ENCODE peak calls at places on chromosomes 12 and 14, in nine cellular contexts. One of them, this sample, is unnamed.

GRCh38 chr12:44287545-44287944 is 451.7 kb downstream of the TMEM117 start:
- DNase-seq in coronary artery: no peak
- DNase-seq in PC-3: no peak
- DNase-seq in CD8-positive, alpha-beta T cell: no peak
- DNase-seq in heart left ventricle: no peak
- DNase-seq in neural progenitor cell: no peak
- DNase-seq in OCI-LY7: no peak
- DNase-seq in progenitor cell of endocrine pancreas: no peak
- DNase-seq in choroid plexus epithelial cell: no peak
- DNase-seq in this sample: no peak

GRCh38 chr12:132330549-132330881 is 1.1 kb upstream of the GALNT9 start:
- DNase-seq in coronary artery: no peak
- DNase-seq in PC-3: no peak
- DNase-seq in CD8-positive, alpha-beta T cell: no peak
- DNase-seq in heart left ventricle: no peak
- DNase-seq in neural progenitor cell: no peak
- DNase-seq in OCI-LY7: no peak
- DNase-seq in progenitor cell of endocrine pancreas: no peak
- DNase-seq in choroid plexus epithelial cell: no peak
- DNase-seq in this sample: no peak

GRCh38 chr12:40192704-40193255 is 32.0 kb upstream of the LRRK2 start:
- DNase-seq in coronary artery: no peak
- DNase-seq in PC-3: no peak
- DNase-seq in CD8-positive, alpha-beta T cell: no peak
- DNase-seq in heart left ventricle: no peak
- DNase-seq in neural progenitor cell: no peak
- DNase-seq in OCI-LY7: peak; percentile 47
- DNase-seq in progenitor cell of endocrine pancreas: no peak
- DNase-seq in choroid plexus epithelial cell: no peak
- DNase-seq in this sample: no peak

GRCh38 chr12:85390281-85390680 is 110.3 kb downstream of the ALX1 start:
- DNase-seq in coronary artery: no peak
- DNase-seq in PC-3: no peak
- DNase-seq in CD8-positive, alpha-beta T cell: no peak
- DNase-seq in heart left ventricle: no peak
- DNase-seq in neural progenitor cell: no peak
- DNase-seq in OCI-LY7: no peak
- DNase-seq in progenitor cell of endocrine pancreas: no peak
- DNase-seq in choroid plexus epithelial cell: no peak
- DNase-seq in this sample: no peak

GRCh38 chr12:94186461-94187237 is 38.3 kb downstream of the PLXNC1 start:
- DNase-seq in coronary artery: no peak
- DNase-seq in PC-3: no peak
- DNase-seq in CD8-positive, alpha-beta T cell: no peak
- DNase-seq in heart left ventricle: peak; percentile 67
- DNase-seq in neural progenitor cell: peak; percentile 96
- DNase-seq in OCI-LY7: no peak
- DNase-seq in progenitor cell of endocrine pancreas: peak; percentile 39
- DNase-seq in choroid plexus epithelial cell: peak; percentile 76
- DNase-seq in this sample: peak; percentile 56

GRCh38 chr14:36785511-36785910 is 123.9 kb downstream of the PAX9 start:
- DNase-seq in coronary artery: no peak
- DNase-seq in PC-3: no peak
- DNase-seq in CD8-positive, alpha-beta T cell: no peak
- DNase-seq in heart left ventricle: no peak
- DNase-seq in neural progenitor cell: no peak
- DNase-seq in OCI-LY7: no peak
- DNase-seq in progenitor cell of endocrine pancreas: no peak
- DNase-seq in choroid plexus epithelial cell: no peak
- DNase-seq in this sample: no peak

GRCh38 chr12:88495031-88495430 is 85.2 kb downstream of the KITLG start:
- DNase-seq in coronary artery: no peak
- DNase-seq in PC-3: no peak
- DNase-seq in CD8-positive, alpha-beta T cell: no peak
- DNase-seq in heart left ventricle: no peak
- DNase-seq in neural progenitor cell: no peak
- DNase-seq in OCI-LY7: no peak
- DNase-seq in progenitor cell of endocrine pancreas: no peak
- DNase-seq in choroid plexus epithelial cell: no peak
- DNase-seq in this sample: no peak

GRCh38 chr12:57772429-57773322 is at the start of gene EEF1AKMT3:
- DNase-seq in coronary artery: no peak
- DNase-seq in PC-3: peak; percentile 60
- DNase-seq in CD8-positive, alpha-beta T cell: no peak
- DNase-seq in heart left ventricle: peak; percentile 83
- DNase-seq in neural progenitor cell: peak; percentile 71
- DNase-seq in OCI-LY7: no peak
- DNase-seq in progenitor cell of endocrine pancreas: peak; percentile 45
- DNase-seq in choroid plexus epithelial cell: peak; percentile 36
- DNase-seq in this sample: peak; percentile 56

GRCh38 chr14:105257464-105257863 is 9.1 kb downstream of the BTBD6 start:
- DNase-seq in coronary artery: no peak
- DNase-seq in PC-3: no peak
- DNase-seq in CD8-positive, alpha-beta T cell: no peak
- DNase-seq in heart left ventricle: no peak
- DNase-seq in neural progenitor cell: no peak
- DNase-seq in OCI-LY7: no peak
- DNase-seq in progenitor cell of endocrine pancreas: no peak
- DNase-seq in choroid plexus epithelial cell: no peak
- DNase-seq in this sample: no peak

GRCh38 chr12:21987786-21988185 is 46.6 kb upstream of the ABCC9 start:
- DNase-seq in coronary artery: no peak
- DNase-seq in PC-3: no peak
- DNase-seq in CD8-positive, alpha-beta T cell: no peak
- DNase-seq in heart left ventricle: no peak
- DNase-seq in neural progenitor cell: peak; percentile 11
- DNase-seq in OCI-LY7: no peak
- DNase-seq in progenitor cell of endocrine pancreas: no peak
- DNase-seq in choroid plexus epithelial cell: peak; percentile 4
- DNase-seq in this sample: no peak

GRCh38 chr12:105740970-105741725 is 397.6 kb downstream of the NUAK1 start:
- DNase-seq in coronary artery: no peak
- DNase-seq in PC-3: peak; percentile 42
- DNase-seq in CD8-positive, alpha-beta T cell: no peak
- DNase-seq in heart left ventricle: peak; percentile 71
- DNase-seq in neural progenitor cell: no peak
- DNase-seq in OCI-LY7: no peak
- DNase-seq in progenitor cell of endocrine pancreas: no peak
- DNase-seq in choroid plexus epithelial cell: peak; percentile 24
- DNase-seq in this sample: no peak

GRCh38 chr12:76033116-76034001 is 1.8 kb upstream of the PHLDA1 start:
- DNase-seq in coronary artery: no peak
- DNase-seq in PC-3: peak; percentile 43
- DNase-seq in CD8-positive, alpha-beta T cell: no peak
- DNase-seq in heart left ventricle: no peak
- DNase-seq in neural progenitor cell: peak; percentile 16
- DNase-seq in OCI-LY7: no peak
- DNase-seq in progenitor cell of endocrine pancreas: no peak
- DNase-seq in choroid plexus epithelial cell: peak; percentile 69
- DNase-seq in this sample: peak; percentile 64

GRCh38 chr14:102442241-102443211 is 67.0 kb downstream of the ANKRD9 start:
- DNase-seq in coronary artery: no peak
- DNase-seq in PC-3: peak; percentile 95
- DNase-seq in CD8-positive, alpha-beta T cell: no peak
- DNase-seq in heart left ventricle: no peak
- DNase-seq in neural progenitor cell: no peak
- DNase-seq in OCI-LY7: no peak
- DNase-seq in progenitor cell of endocrine pancreas: no peak
- DNase-seq in choroid plexus epithelial cell: no peak
- DNase-seq in this sample: no peak

GRCh38 chr12:41897593-41897992 is 247.1 kb downstream of the GXYLT1 start:
- DNase-seq in coronary artery: no peak
- DNase-seq in PC-3: no peak
- DNase-seq in CD8-positive, alpha-beta T cell: no peak
- DNase-seq in heart left ventricle: no peak
- DNase-seq in neural progenitor cell: no peak
- DNase-seq in OCI-LY7: no peak
- DNase-seq in progenitor cell of endocrine pancreas: no peak
- DNase-seq in choroid plexus epithelial cell: no peak
- DNase-seq in this sample: no peak

GRCh38 chr12:51238510-51239334 is at the start of gene DAZAP2:
- DNase-seq in coronary artery: peak; percentile 96
- DNase-seq in PC-3: peak; percentile 76
- DNase-seq in CD8-positive, alpha-beta T cell: peak; percentile 93
- DNase-seq in heart left ventricle: peak; percentile 98
- DNase-seq in neural progenitor cell: peak; percentile 97
- DNase-seq in OCI-LY7: peak; percentile 98
- DNase-seq in progenitor cell of endocrine pancreas: peak; percentile 93
- DNase-seq in choroid plexus epithelial cell: peak; percentile 97
- DNase-seq in this sample: peak; percentile 95
- TF ChIP-seq CTCF in coronary artery: no peak
- TF ChIP-seq CTCF in PC-3: no peak
- TF ChIP-seq CTCF in CD8-positive, alpha-beta T cell: no peak
- TF ChIP-seq CTCF in heart left ventricle: peak; percentile 15
- TF ChIP-seq CTCF in neural progenitor cell: peak; percentile 15
- TF ChIP-seq CTCF in OCI-LY7: no peak
- TF ChIP-seq CTCF in progenitor cell of endocrine pancreas: peak; percentile 29
- TF ChIP-seq CTCF in choroid plexus epithelial cell: no peak
- TF ChIP-seq CTCF in this sample: no peak

DNA sequence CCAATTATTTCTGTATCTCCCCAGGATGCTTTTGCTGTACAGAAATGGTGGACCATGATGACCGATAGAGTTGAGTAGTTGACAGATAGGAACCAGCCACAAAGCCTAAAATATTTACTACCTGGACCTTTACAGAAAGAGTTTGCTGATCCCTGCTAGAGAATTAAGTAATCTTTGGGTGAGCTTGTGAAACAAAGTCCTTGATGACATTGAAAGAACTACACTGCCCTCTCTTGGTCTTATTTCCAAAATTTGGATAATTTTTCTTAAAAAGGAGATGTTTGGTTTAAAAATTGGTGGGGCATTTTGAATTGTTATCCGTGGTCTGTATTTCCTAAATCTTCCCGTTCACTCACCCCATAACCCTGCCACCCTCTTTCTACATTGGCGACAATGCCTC is 13.7 kb upstream of the TCTN1 start:
- DNase-seq in coronary artery: no peak
- DNase-seq in PC-3: peak; percentile 89
- DNase-seq in CD8-positive, alpha-beta T cell: no peak
- DNase-seq in heart left ventricle: no peak
- DNase-seq in neural progenitor cell: no peak
- DNase-seq in OCI-LY7: peak; percentile 70
- DNase-seq in progenitor cell of endocrine pancreas: no peak
- DNase-seq in choroid plexus epithelial cell: peak; percentile 80
- DNase-seq in this sample: peak; percentile 82
- TF ChIP-seq CTCF in coronary artery: no peak
- TF ChIP-seq CTCF in PC-3: peak; percentile 85
- TF ChIP-seq CTCF in CD8-positive, alpha-beta T cell: peak; percentile 56
- TF ChIP-seq CTCF in heart left ventricle: peak; percentile 52
- TF ChIP-seq CTCF in neural progenitor cell: peak; percentile 38
- TF ChIP-seq CTCF in OCI-LY7: peak; percentile 84
- TF ChIP-seq CTCF in progenitor cell of endocrine pancreas: peak; percentile 35
- TF ChIP-seq CTCF in choroid plexus epithelial cell: peak; percentile 45
- TF ChIP-seq CTCF in this sample: peak; percentile 45

GRCh38 chr12:53231859-53232640 is at the start of gene RARG:
- DNase-seq in coronary artery: peak; percentile 91
- DNase-seq in PC-3: peak; percentile 78
- DNase-seq in CD8-positive, alpha-beta T cell: peak; percentile 56
- DNase-seq in heart left ventricle: peak; percentile 70
- DNase-seq in neural progenitor cell: peak; percentile 72
- DNase-seq in OCI-LY7: no peak
- DNase-seq in progenitor cell of endocrine pancreas: no peak
- DNase-seq in choroid plexus epithelial cell: no peak
- DNase-seq in this sample: peak; percentile 37

GRCh38 chr12:53232641-53233538 is 881 bp upstream of the RARG start:
- DNase-seq in coronary artery: no peak
- DNase-seq in PC-3: peak; percentile 49
- DNase-seq in CD8-positive, alpha-beta T cell: no peak
- DNase-seq in heart left ventricle: peak; percentile 75
- DNase-seq in neural progenitor cell: peak; percentile 60
- DNase-seq in OCI-LY7: no peak
- DNase-seq in progenitor cell of endocrine pancreas: no peak
- DNase-seq in choroid plexus epithelial cell: no peak
- DNase-seq in this sample: peak; percentile 42

GRCh38 chr12:53235164-53235563 is 3.2 kb upstream of the RARG start:
- DNase-seq in coronary artery: no peak
- DNase-seq in PC-3: no peak
- DNase-seq in CD8-positive, alpha-beta T cell: no peak
- DNase-seq in heart left ventricle: no peak
- DNase-seq in neural progenitor cell: no peak
- DNase-seq in OCI-LY7: no peak
- DNase-seq in progenitor cell of endocrine pancreas: no peak
- DNase-seq in choroid plexus epithelial cell: no peak
- DNase-seq in this sample: no peak

GRCh38 chr12:53234236-53234635 is 2.2 kb upstream of the RARG start:
- DNase-seq in coronary artery: no peak
- DNase-seq in PC-3: no peak
- DNase-seq in CD8-positive, alpha-beta T cell: no peak
- DNase-seq in heart left ventricle: no peak
- DNase-seq in neural progenitor cell: peak; percentile 86
- DNase-seq in OCI-LY7: no peak
- DNase-seq in progenitor cell of endocrine pancreas: no peak
- DNase-seq in choroid plexus epithelial cell: no peak
- DNase-seq in this sample: no peak

GRCh38 chr12:53233671-53234091 is 1.7 kb upstream of the RARG start:
- DNase-seq in coronary artery: no peak
- DNase-seq in PC-3: no peak
- DNase-seq in CD8-positive, alpha-beta T cell: no peak
- DNase-seq in heart left ventricle: no peak
- DNase-seq in neural progenitor cell: no peak
- DNase-seq in OCI-LY7: no peak
- DNase-seq in progenitor cell of endocrine pancreas: no peak
- DNase-seq in choroid plexus epithelial cell: no peak
- DNase-seq in this sample: no peak
- TF ChIP-seq CTCF in coronary artery: no peak
- TF ChIP-seq CTCF in PC-3: no peak
- TF ChIP-seq CTCF in CD8-positive, alpha-beta T cell: no peak
- TF ChIP-seq CTCF in heart left ventricle: no peak
- TF ChIP-seq CTCF in neural progenitor cell: peak; percentile 10
- TF ChIP-seq CTCF in OCI-LY7: no peak
- TF ChIP-seq CTCF in progenitor cell of endocrine pancreas: no peak
- TF ChIP-seq CTCF in choroid plexus epithelial cell: no peak
- TF ChIP-seq CTCF in this sample: no peak

DNA sequence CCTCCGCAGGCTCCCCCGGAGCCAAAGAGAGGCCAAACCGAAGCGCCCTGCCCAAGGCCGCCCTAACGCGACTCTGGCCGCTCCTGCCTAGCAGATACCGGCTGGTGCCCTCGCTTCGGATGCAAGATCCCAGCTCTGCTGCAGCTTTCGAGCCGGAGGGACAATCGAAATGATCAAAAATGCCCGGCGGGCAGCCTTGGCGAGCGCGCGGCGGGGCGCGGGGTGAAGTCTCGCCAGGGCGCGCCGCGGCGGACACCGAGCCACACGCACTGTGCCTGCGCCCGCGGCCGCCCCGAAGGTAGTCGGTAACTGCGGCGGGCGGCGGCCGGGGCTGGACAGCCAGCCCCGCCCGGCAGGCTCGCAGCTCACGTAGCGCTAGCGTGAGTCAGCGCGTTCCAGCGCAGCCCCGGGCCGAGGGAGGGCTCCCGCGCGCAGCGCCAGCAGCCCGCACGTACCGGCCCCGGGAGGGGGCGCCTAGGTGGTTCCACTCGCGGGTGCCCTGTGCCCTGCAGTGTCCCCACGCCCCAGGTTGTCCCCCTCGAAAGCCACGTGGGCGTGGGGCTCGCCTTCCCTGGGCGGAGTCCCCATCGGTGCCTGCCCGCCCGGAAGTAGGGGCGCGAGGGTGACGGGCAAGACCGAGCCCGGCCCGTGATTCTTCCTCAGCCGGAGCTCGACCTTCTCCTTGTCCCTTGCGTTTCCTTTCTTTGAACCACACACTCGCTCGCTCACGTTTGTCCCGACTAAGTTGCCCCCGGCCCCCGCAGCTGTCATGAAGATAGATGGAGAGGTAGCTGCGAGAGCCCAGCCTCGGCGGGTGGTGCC is 109.3 kb upstream of the EGLN3 start:
- DNase-seq in coronary artery: peak; percentile 82
- DNase-seq in PC-3: peak; percentile 89
- DNase-seq in CD8-positive, alpha-beta T cell: peak; percentile 28
- DNase-seq in heart left ventricle: peak; percentile 91
- DNase-seq in neural progenitor cell: peak; percentile 91
- DNase-seq in OCI-LY7: no peak
- DNase-seq in progenitor cell of endocrine pancreas: peak; percentile 62
- DNase-seq in choroid plexus epithelial cell: peak; percentile 65
- DNase-seq in this sample: peak; percentile 65
- TF ChIP-seq CTCF in coronary artery: no peak
- TF ChIP-seq CTCF in PC-3: peak; percentile 47
- TF ChIP-seq CTCF in CD8-positive, alpha-beta T cell: no peak
- TF ChIP-seq CTCF in heart left ventricle: peak; percentile 45
- TF ChIP-seq CTCF in neural progenitor cell: peak; percentile 39
- TF ChIP-seq CTCF in OCI-LY7: no peak
- TF ChIP-seq CTCF in progenitor cell of endocrine pancreas: peak; percentile 37
- TF ChIP-seq CTCF in choroid plexus epithelial cell: peak; percentile 23
- TF ChIP-seq CTCF in this sample: peak; percentile 28